ENCODE peak calls at places on chromosomes 2 and 18, in five cellular contexts. One of them, this sample, is unnamed.

GRCh38 chr2:182324665-182325064 is 102.2 kb downstream of the PDE1A start:
- DNase-seq in Caco-2: no peak
- DNase-seq in vagina: no peak
- DNase-seq in effector memory CD4-positive, alpha-beta T cell: no peak
- DNase-seq in fibroblast of lung: peak; percentile 68
- DNase-seq in this sample: no peak

GRCh38 chr2:240919161-240919781 is 13.1 kb downstream of the CROCC2 start:
- DNase-seq in fibroblast of lung: no peak
- DNase-seq in vagina: no peak
- DNase-seq in effector memory CD4-positive, alpha-beta T cell: no peak
- DNase-seq in Caco-2: no peak
- DNase-seq in this sample: peak; percentile 75

GRCh38 chr2:39160982-39161381 is 40.1 kb upstream of the SOS1 start:
- DNase-seq in vagina: no peak
- DNase-seq in effector memory CD4-positive, alpha-beta T cell: no peak
- DNase-seq in Caco-2: no peak
- DNase-seq in fibroblast of lung: peak; percentile 38
- DNase-seq in this sample: no peak

GRCh38 chr2:203743441-203743932 is 37.0 kb downstream of the CD28 start:
- DNase-seq in vagina: no peak
- DNase-seq in Caco-2: no peak
- DNase-seq in fibroblast of lung: peak; percentile 23
- DNase-seq in effector memory CD4-positive, alpha-beta T cell: no peak
- DNase-seq in this sample: no peak

GRCh38 chr2:240627736-240628506 is 2.6 kb downstream of the GPR35 start:
- DNase-seq in Caco-2: no peak
- DNase-seq in fibroblast of lung: no peak
- DNase-seq in vagina: no peak
- DNase-seq in effector memory CD4-positive, alpha-beta T cell: no peak
- DNase-seq in this sample: peak; percentile 49

GRCh38 chr2:132910432-132910831 is 240.4 kb upstream of the LYPD1 start:
- DNase-seq in Caco-2: no peak
- DNase-seq in effector memory CD4-positive, alpha-beta T cell: no peak
- DNase-seq in fibroblast of lung: no peak
- DNase-seq in vagina: no peak
- DNase-seq in this sample: no peak

GRCh38 chr18:44458777-44459176 is 221.9 kb upstream of the SETBP1 start:
- DNase-seq in vagina: no peak
- DNase-seq in fibroblast of lung: peak; percentile 91
- DNase-seq in Caco-2: no peak
- DNase-seq in effector memory CD4-positive, alpha-beta T cell: no peak
- DNase-seq in this sample: no peak

GRCh38 chr2:166413255-166413654 is 37.5 kb upstream of the SCN9A start:
- DNase-seq in vagina: no peak
- DNase-seq in Caco-2: no peak
- DNase-seq in fibroblast of lung: peak; percentile 50
- DNase-seq in effector memory CD4-positive, alpha-beta T cell: no peak
- DNase-seq in this sample: no peak

GRCh38 chr2:162071016-162071415 is 3.0 kb downstream of the DPP4 start:
- DNase-seq in fibroblast of lung: peak; percentile 56
- DNase-seq in effector memory CD4-positive, alpha-beta T cell: no peak
- DNase-seq in Caco-2: no peak
- DNase-seq in vagina: no peak
- DNase-seq in this sample: no peak

GRCh38 chr2:162073776-162074578 is at the start of gene DPP4:
- DNase-seq in vagina: no peak
- DNase-seq in Caco-2: peak; percentile 89
- DNase-seq in effector memory CD4-positive, alpha-beta T cell: peak; percentile 38
- DNase-seq in fibroblast of lung: peak; percentile 40
- DNase-seq in this sample: peak; percentile 49

GRCh38 chr2:162072976-162073775 is 839 bp downstream of the DPP4 start:
- DNase-seq in vagina: no peak
- DNase-seq in Caco-2: no peak
- DNase-seq in fibroblast of lung: no peak
- DNase-seq in effector memory CD4-positive, alpha-beta T cell: no peak
- DNase-seq in this sample: no peak

GRCh38 chr2:162070228-162070918 is 3.6 kb downstream of the DPP4 start:
- DNase-seq in effector memory CD4-positive, alpha-beta T cell: no peak
- DNase-seq in Caco-2: no peak
- DNase-seq in vagina: no peak
- DNase-seq in fibroblast of lung: no peak
- DNase-seq in this sample: no peak

GRCh38 chr2:162072181-162072702 is 1.8 kb downstream of the DPP4 start:
- DNase-seq in Caco-2: no peak
- DNase-seq in effector memory CD4-positive, alpha-beta T cell: no peak
- DNase-seq in vagina: no peak
- DNase-seq in fibroblast of lung: peak; percentile 83
- DNase-seq in this sample: no peak
- H3K4me1 ChIP-seq in Caco-2: peaks cover 73% of the 10 kb centered on the region
- H3K4me1 ChIP-seq in effector memory CD4-positive, alpha-beta T cell: peaks cover 20% of the 10 kb centered on the region
- H3K4me1 ChIP-seq in vagina: peaks cover 4% of the 10 kb centered on the region
- H3K4me1 ChIP-seq in fibroblast of lung: peaks cover 16% of the 10 kb centered on the region
- H3K4me1 ChIP-seq in this sample: no peaks in the 10 kb centered on the region

DNA sequence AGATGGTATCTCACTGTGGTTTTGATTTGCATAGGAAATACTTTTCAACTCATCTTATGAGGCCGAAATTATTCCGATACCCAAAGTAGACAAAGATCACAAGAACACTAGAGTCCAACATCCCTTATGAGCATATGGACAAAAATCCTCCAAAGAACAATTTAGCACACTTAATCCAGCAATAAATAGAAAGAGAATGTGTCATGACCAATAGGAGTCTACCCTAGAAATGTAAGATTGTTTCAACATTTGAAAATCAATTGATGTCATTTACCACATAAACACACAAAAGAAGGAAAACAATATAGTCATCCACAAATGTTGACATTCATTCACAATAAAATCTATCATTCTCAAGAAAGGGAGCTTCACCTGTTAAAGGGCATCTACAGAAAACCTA is 307.8 kb upstream of the SMIM21 start:
- DNase-seq in effector memory CD4-positive, alpha-beta T cell: no peak
- DNase-seq in vagina: no peak
- DNase-seq in Caco-2: no peak
- DNase-seq in fibroblast of lung: no peak
- DNase-seq in this sample: no peak
- H3K9me3 ChIP-seq in effector memory CD4-positive, alpha-beta T cell: no peaks in the 10 kb centered on the region
- H3K9me3 ChIP-seq in vagina: no peaks in the 10 kb centered on the region
- H3K9me3 ChIP-seq in Caco-2: no peaks in the 10 kb centered on the region
- H3K9me3 ChIP-seq in fibroblast of lung: no peaks in the 10 kb centered on the region
- H3K9me3 ChIP-seq in this sample: peaks cover 5% of the 10 kb centered on the region

GRCh38 chr2:11397046-11397445 is 52.6 kb upstream of the ROCK2 start:
- DNase-seq in Caco-2: no peak
- DNase-seq in fibroblast of lung: no peak
- DNase-seq in effector memory CD4-positive, alpha-beta T cell: no peak
- DNase-seq in vagina: no peak
- DNase-seq in this sample: no peak

GRCh38 chr2:11393711-11394236 is 49.3 kb upstream of the ROCK2 start:
- DNase-seq in vagina: no peak
- DNase-seq in effector memory CD4-positive, alpha-beta T cell: no peak
- DNase-seq in fibroblast of lung: peak; percentile 42
- DNase-seq in Caco-2: no peak
- DNase-seq in this sample: no peak

GRCh38 chr2:11396690-11396985 is 52.2 kb upstream of the ROCK2 start:
- DNase-seq in effector memory CD4-positive, alpha-beta T cell: no peak
- DNase-seq in fibroblast of lung: no peak
- DNase-seq in Caco-2: no peak
- DNase-seq in vagina: no peak
- DNase-seq in this sample: no peak

GRCh38 chr2:11395971-11396689 is 51.7 kb upstream of the ROCK2 start:
- DNase-seq in effector memory CD4-positive, alpha-beta T cell: no peak
- DNase-seq in fibroblast of lung: no peak
- DNase-seq in Caco-2: no peak
- DNase-seq in vagina: no peak
- DNase-seq in this sample: no peak

DNA sequence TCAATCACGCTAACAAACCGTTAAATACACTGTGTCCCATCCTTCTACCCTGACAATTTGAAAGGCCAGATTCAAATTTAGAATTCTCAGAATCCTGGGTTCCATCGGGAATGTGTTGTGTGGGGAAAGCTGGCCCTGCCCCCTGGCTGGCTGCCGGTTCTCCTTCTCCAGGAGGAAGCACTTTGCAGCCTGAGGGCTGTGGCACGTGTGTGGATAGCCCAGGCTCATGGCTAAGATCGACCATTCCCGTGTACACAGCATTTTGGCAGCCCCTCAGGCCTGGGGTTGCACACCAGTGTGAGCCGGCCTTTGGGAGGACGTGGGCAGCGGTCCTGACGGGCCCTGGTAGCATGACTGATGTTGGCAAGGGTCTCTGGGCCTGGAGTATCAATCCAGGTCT is 51.0 kb upstream of the ROCK2 start:
- DNase-seq in vagina: no peak
- DNase-seq in Caco-2: no peak
- DNase-seq in effector memory CD4-positive, alpha-beta T cell: no peak
- DNase-seq in fibroblast of lung: no peak
- DNase-seq in this sample: no peak
- H3K4me3 ChIP-seq in vagina: no peak overlapping the region
- H3K4me3 ChIP-seq in Caco-2: no peak overlapping the region
- H3K4me3 ChIP-seq in effector memory CD4-positive, alpha-beta T cell: no peak overlapping the region
- H3K4me3 ChIP-seq in fibroblast of lung: no peak overlapping the region
- H3K4me3 ChIP-seq in this sample: no peak overlapping the region

GRCh38 chr2:179036353-179036905 is 13.5 kb downstream of the CCDC141 start:
- DNase-seq in Caco-2: no peak
- DNase-seq in fibroblast of lung: no peak
- DNase-seq in effector memory CD4-positive, alpha-beta T cell: no peak
- DNase-seq in vagina: no peak
- DNase-seq in this sample: no peak

GRCh38 chr2:179031731-179032408 is 18.1 kb downstream of the CCDC141 start:
- DNase-seq in vagina: no peak
- DNase-seq in effector memory CD4-positive, alpha-beta T cell: no peak
- DNase-seq in Caco-2: no peak
- DNase-seq in fibroblast of lung: no peak
- DNase-seq in this sample: no peak

DNA sequence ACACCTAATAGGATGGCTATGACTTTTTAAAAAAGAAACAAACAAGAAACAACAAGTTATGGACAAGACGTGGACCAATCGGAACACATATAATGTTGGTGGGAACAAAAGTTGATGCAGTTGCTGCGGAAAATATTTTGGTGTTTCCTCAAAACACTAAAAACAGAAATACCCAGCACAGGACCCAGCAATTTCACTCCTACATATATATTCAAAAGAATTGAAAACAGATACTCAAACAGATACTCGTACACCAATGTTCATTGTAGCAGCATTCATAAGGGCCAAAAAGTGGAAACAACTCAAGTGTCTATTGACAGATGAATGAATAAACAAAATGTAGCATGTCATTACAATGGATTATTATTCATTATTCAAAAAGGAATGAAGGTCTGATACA is 12.1 kb downstream of the CCDC141 start:
- DNase-seq in effector memory CD4-positive, alpha-beta T cell: no peak
- DNase-seq in vagina: no peak
- DNase-seq in fibroblast of lung: no peak
- DNase-seq in Caco-2: no peak
- DNase-seq in this sample: no peak
- H3K4me1 ChIP-seq in effector memory CD4-positive, alpha-beta T cell: no peaks in the 10 kb centered on the region
- H3K4me1 ChIP-seq in vagina: no peaks in the 10 kb centered on the region
- H3K4me1 ChIP-seq in fibroblast of lung: no peaks in the 10 kb centered on the region
- H3K4me1 ChIP-seq in Caco-2: no peaks in the 10 kb centered on the region
- H3K4me1 ChIP-seq in this sample: no peaks in the 10 kb centered on the region

GRCh38 chr2:35585972-35586371 is 769.6 kb upstream of the CRIM1 start:
- DNase-seq in fibroblast of lung: no peak
- DNase-seq in Caco-2: no peak
- DNase-seq in vagina: no peak
- DNase-seq in effector memory CD4-positive, alpha-beta T cell: no peak
- DNase-seq in this sample: no peak

GRCh38 chr2:35591886-35592285 is 763.7 kb upstream of the CRIM1 start:
- DNase-seq in fibroblast of lung: peak; percentile 2
- DNase-seq in vagina: no peak
- DNase-seq in effector memory CD4-positive, alpha-beta T cell: no peak
- DNase-seq in Caco-2: no peak
- DNase-seq in this sample: no peak
- H3K9me3 ChIP-seq in fibroblast of lung: no peaks in the 10 kb centered on the region
- H3K9me3 ChIP-seq in vagina: no peaks in the 10 kb centered on the region
- H3K9me3 ChIP-seq in effector memory CD4-positive, alpha-beta T cell: no peaks in the 10 kb centered on the region
- H3K9me3 ChIP-seq in Caco-2: peaks cover 4% of the 10 kb centered on the region
- H3K9me3 ChIP-seq in this sample: peaks cover 21% of the 10 kb centered on the region

GRCh38 chr2:120740765-120741513 is 5.3 kb downstream of the GLI2 start:
- DNase-seq in effector memory CD4-positive, alpha-beta T cell: no peak
- DNase-seq in Caco-2: no peak
- DNase-seq in vagina: peak; percentile 55
- DNase-seq in fibroblast of lung: peak; percentile 55
- DNase-seq in this sample: no peak
- H3K4me3 ChIP-seq in effector memory CD4-positive, alpha-beta T cell: no peak overlapping the region
- H3K4me3 ChIP-seq in Caco-2: peak overlapping the region; percentile 30
- H3K4me3 ChIP-seq in vagina: peak overlapping the region; percentile 35
- H3K4me3 ChIP-seq in fibroblast of lung: peak overlapping the region; percentile 25
- H3K4me3 ChIP-seq in this sample: no peak overlapping the region

DNA sequence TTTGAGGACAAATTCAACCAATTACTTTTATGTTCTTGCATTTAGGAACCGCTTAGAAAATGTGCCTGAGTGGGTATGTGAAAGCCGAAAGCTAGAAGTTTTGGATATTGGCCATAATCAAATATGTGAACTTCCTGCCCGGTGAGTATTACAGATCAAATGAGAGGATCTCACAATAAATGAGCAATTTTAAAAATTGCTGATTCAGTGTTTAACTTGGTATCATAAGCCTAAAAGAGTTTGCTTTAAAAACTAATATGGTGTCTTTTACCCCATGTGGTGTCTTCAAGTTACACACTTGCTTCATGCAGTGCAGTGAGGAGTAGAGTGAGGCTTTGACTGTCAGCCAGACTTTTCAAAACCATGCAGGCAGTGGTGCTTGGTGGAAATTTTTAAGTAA is 199.5 kb downstream of the PHLPP1 start:
- DNase-seq in Caco-2: no peak
- DNase-seq in vagina: no peak
- DNase-seq in effector memory CD4-positive, alpha-beta T cell: no peak
- DNase-seq in fibroblast of lung: no peak
- DNase-seq in this sample: no peak
- H3K4me1 ChIP-seq in Caco-2: no peaks in the 10 kb centered on the region
- H3K4me1 ChIP-seq in vagina: no peaks in the 10 kb centered on the region
- H3K4me1 ChIP-seq in effector memory CD4-positive, alpha-beta T cell: no peaks in the 10 kb centered on the region
- H3K4me1 ChIP-seq in fibroblast of lung: no peaks in the 10 kb centered on the region
- H3K4me1 ChIP-seq in this sample: no peaks in the 10 kb centered on the region

DNA sequence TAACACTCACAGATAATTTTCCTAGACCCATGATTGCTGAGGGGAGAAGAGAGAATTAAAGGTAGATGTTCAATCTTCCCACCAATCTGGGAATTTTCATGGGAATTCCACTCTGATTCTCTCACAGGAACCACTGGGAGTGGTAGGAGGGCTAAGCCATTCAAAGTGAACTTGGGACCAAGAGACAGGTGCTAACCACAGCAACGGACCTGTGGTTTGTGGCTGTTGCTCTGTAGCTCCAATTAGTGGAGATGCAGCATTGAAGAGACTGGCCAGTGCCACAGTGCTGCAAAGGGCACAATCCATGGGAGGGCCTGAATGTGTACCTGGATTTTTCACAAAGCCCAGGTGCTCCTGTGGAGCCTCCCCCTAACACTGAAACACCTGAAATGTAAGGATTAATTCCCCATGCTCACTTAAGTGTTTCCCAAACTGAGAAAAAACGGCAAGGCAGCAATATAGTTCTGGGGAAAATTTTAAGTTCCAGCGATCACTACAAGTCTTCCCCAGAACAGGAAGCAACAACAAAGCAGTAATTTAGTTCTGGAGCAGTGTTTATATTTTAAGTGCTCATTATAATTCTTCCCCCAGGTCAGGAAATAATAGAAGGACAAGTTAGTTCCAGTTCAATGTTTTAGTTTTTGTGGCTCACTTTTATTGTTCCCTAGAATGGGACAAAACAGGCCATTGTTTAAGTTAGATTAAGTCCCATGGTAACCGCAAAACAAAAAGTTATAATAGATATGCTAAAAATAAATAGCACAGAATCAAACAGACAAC is 1045.8 kb downstream of the CNTNAP5 start:
- DNase-seq in vagina: no peak
- DNase-seq in effector memory CD4-positive, alpha-beta T cell: no peak
- DNase-seq in Caco-2: no peak
- DNase-seq in fibroblast of lung: no peak
- DNase-seq in this sample: no peak
- H3K9me3 ChIP-seq in vagina: no peaks in the 10 kb centered on the region
- H3K9me3 ChIP-seq in effector memory CD4-positive, alpha-beta T cell: no peaks in the 10 kb centered on the region
- H3K9me3 ChIP-seq in Caco-2: peaks cover 8% of the 10 kb centered on the region
- H3K9me3 ChIP-seq in fibroblast of lung: no peaks in the 10 kb centered on the region
- H3K9me3 ChIP-seq in this sample: peaks cover 36% of the 10 kb centered on the region

This sample was measured in left lung.